ENCODE peak calls at places on chromosomes 16 and 17, in ten cellular contexts. One of them, this sample, is unnamed.

GRCh38 chr16:11783319-11784047 is 13.6 kb downstream of the ZC3H7A start:
- DNase-seq in body of pancreas: no peak
- DNase-seq in trophoblast cell: peak
- DNase-seq in psoas muscle: no peak
- DNase-seq in GM23248: peak
- DNase-seq in OCI-LY7: peak
- DNase-seq in cardiac fibroblast: peak
- DNase-seq in esophagus squamous epithelium: no peak
- DNase-seq in K562: peak
- DNase-seq in Panc1: no peak
- DNase-seq in this sample: no peak

GRCh38 chr17:282000-282911 is 70.4 kb downstream of the RPH3AL start:
- DNase-seq in body of pancreas: peak
- DNase-seq in trophoblast cell: no peak
- DNase-seq in psoas muscle: no peak
- DNase-seq in GM23248: no peak
- DNase-seq in OCI-LY7: no peak
- DNase-seq in cardiac fibroblast: no peak
- DNase-seq in esophagus squamous epithelium: no peak
- DNase-seq in K562: no peak
- DNase-seq in Panc1: no peak
- DNase-seq in this sample: no peak

GRCh38 chr17:39175695-39176093 is 9.7 kb upstream of the ARL5C start:
- DNase-seq in body of pancreas: no peak
- DNase-seq in trophoblast cell: no peak
- DNase-seq in psoas muscle: peak
- DNase-seq in GM23248: peak
- DNase-seq in OCI-LY7: no peak
- DNase-seq in cardiac fibroblast: no peak
- DNase-seq in esophagus squamous epithelium: no peak
- DNase-seq in K562: peak
- DNase-seq in Panc1: no peak
- DNase-seq in this sample: peak

GRCh38 chr17:69431835-69432234 is 17.3 kb downstream of the MAP2K6 start:
- DNase-seq in body of pancreas: no peak
- DNase-seq in trophoblast cell: no peak
- DNase-seq in psoas muscle: no peak
- DNase-seq in GM23248: no peak
- DNase-seq in OCI-LY7: no peak
- DNase-seq in cardiac fibroblast: no peak
- DNase-seq in esophagus squamous epithelium: no peak
- DNase-seq in K562: no peak
- DNase-seq in Panc1: no peak
- DNase-seq in this sample: no peak

GRCh38 chr17:81111066-81111465 is 54.2 kb upstream of the PVALEF start:
- DNase-seq in body of pancreas: no peak
- DNase-seq in trophoblast cell: no peak
- DNase-seq in psoas muscle: no peak
- DNase-seq in GM23248: no peak
- DNase-seq in OCI-LY7: no peak
- DNase-seq in cardiac fibroblast: no peak
- DNase-seq in esophagus squamous epithelium: no peak
- DNase-seq in K562: no peak
- DNase-seq in Panc1: no peak
- DNase-seq in this sample: no peak

GRCh38 chr17:75031972-75032895 is 14.5 kb downstream of the ATP5PD start:
- DNase-seq in body of pancreas: peak
- DNase-seq in trophoblast cell: peak
- DNase-seq in psoas muscle: peak
- DNase-seq in GM23248: peak
- DNase-seq in OCI-LY7: no peak
- DNase-seq in cardiac fibroblast: peak
- DNase-seq in esophagus squamous epithelium: peak
- DNase-seq in K562: peak
- DNase-seq in Panc1: peak
- DNase-seq in this sample: peak

GRCh38 chr17:81000089-81000630 is 8.5 kb downstream of the CHMP6 start:
- DNase-seq in body of pancreas: no peak
- DNase-seq in trophoblast cell: no peak
- DNase-seq in psoas muscle: no peak
- DNase-seq in GM23248: no peak
- DNase-seq in OCI-LY7: no peak
- DNase-seq in cardiac fibroblast: no peak
- DNase-seq in esophagus squamous epithelium: no peak
- DNase-seq in K562: no peak
- DNase-seq in Panc1: no peak
- DNase-seq in this sample: no peak

GRCh38 chr17:78838574-78839005 is 2.0 kb downstream of the USP36 start:
- DNase-seq in body of pancreas: peak
- DNase-seq in trophoblast cell: no peak
- DNase-seq in psoas muscle: no peak
- DNase-seq in GM23248: no peak
- DNase-seq in OCI-LY7: no peak
- DNase-seq in cardiac fibroblast: no peak
- DNase-seq in esophagus squamous epithelium: no peak
- DNase-seq in K562: peak
- DNase-seq in Panc1: no peak
- DNase-seq in this sample: no peak

GRCh38 chr17:70029019-70029767 is 45.8 kb upstream of the KCNJ16 start:
- DNase-seq in body of pancreas: no peak
- DNase-seq in trophoblast cell: no peak
- DNase-seq in psoas muscle: no peak
- DNase-seq in GM23248: no peak
- DNase-seq in OCI-LY7: no peak
- DNase-seq in cardiac fibroblast: no peak
- DNase-seq in esophagus squamous epithelium: no peak
- DNase-seq in K562: no peak
- DNase-seq in Panc1: no peak
- DNase-seq in this sample: no peak

GRCh38 chr16:17635183-17635582 is 164.4 kb upstream of the XYLT1 start:
- DNase-seq in body of pancreas: no peak
- DNase-seq in trophoblast cell: peak
- DNase-seq in psoas muscle: no peak
- DNase-seq in GM23248: no peak
- DNase-seq in OCI-LY7: no peak
- DNase-seq in cardiac fibroblast: no peak
- DNase-seq in esophagus squamous epithelium: no peak
- DNase-seq in K562: no peak
- DNase-seq in Panc1: no peak
- DNase-seq in this sample: no peak

GRCh38 chr17:45404870-45405249 is 27.8 kb downstream of the ARHGAP27 start:
- DNase-seq in body of pancreas: no peak
- DNase-seq in trophoblast cell: no peak
- DNase-seq in psoas muscle: no peak
- DNase-seq in GM23248: no peak
- DNase-seq in OCI-LY7: no peak
- DNase-seq in cardiac fibroblast: no peak
- DNase-seq in esophagus squamous epithelium: no peak
- DNase-seq in K562: no peak
- DNase-seq in Panc1: no peak
- DNase-seq in this sample: no peak
- H3K4me3 ChIP-seq in body of pancreas: no peak
- H3K4me3 ChIP-seq in trophoblast cell: no peak
- H3K4me3 ChIP-seq in psoas muscle: no peak
- H3K4me3 ChIP-seq in GM23248: no peak
- H3K4me3 ChIP-seq in OCI-LY7: no peak
- H3K4me3 ChIP-seq in cardiac fibroblast: no peak
- H3K4me3 ChIP-seq in esophagus squamous epithelium: no peak
- H3K4me3 ChIP-seq in K562: no peak
- H3K4me3 ChIP-seq in Panc1: no peak
- H3K4me3 ChIP-seq in this sample: no peak

DNA sequence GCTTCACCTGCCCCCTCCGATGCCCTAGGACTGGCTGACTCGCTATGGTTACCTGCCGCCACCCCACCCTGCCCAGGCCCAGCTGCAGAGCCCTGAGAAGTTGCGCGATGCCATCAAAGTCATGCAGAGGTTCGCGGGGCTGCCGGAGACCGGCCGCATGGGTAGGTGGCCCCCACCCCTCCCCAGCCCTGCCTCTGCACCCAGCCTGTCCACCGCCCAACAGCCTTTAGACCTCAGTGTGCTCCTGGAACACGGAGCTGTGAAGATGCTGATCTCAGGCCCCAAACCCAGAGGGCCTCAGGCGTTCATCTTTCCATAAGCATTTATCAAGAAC is 993 bp downstream of the MMP25 start:
- DNase-seq in body of pancreas: no peak
- DNase-seq in trophoblast cell: no peak
- DNase-seq in psoas muscle: no peak
- DNase-seq in GM23248: no peak
- DNase-seq in OCI-LY7: no peak
- DNase-seq in cardiac fibroblast: no peak
- DNase-seq in esophagus squamous epithelium: no peak
- DNase-seq in K562: no peak
- DNase-seq in Panc1: no peak
- DNase-seq in this sample: no peak
- H3K4me3 ChIP-seq in body of pancreas: no peak
- H3K4me3 ChIP-seq in trophoblast cell: no peak
- H3K4me3 ChIP-seq in psoas muscle: peak
- H3K4me3 ChIP-seq in GM23248: no peak
- H3K4me3 ChIP-seq in OCI-LY7: no peak
- H3K4me3 ChIP-seq in cardiac fibroblast: no peak
- H3K4me3 ChIP-seq in esophagus squamous epithelium: no peak
- H3K4me3 ChIP-seq in K562: no peak
- H3K4me3 ChIP-seq in Panc1: no peak
- H3K4me3 ChIP-seq in this sample: no peak

DNA sequence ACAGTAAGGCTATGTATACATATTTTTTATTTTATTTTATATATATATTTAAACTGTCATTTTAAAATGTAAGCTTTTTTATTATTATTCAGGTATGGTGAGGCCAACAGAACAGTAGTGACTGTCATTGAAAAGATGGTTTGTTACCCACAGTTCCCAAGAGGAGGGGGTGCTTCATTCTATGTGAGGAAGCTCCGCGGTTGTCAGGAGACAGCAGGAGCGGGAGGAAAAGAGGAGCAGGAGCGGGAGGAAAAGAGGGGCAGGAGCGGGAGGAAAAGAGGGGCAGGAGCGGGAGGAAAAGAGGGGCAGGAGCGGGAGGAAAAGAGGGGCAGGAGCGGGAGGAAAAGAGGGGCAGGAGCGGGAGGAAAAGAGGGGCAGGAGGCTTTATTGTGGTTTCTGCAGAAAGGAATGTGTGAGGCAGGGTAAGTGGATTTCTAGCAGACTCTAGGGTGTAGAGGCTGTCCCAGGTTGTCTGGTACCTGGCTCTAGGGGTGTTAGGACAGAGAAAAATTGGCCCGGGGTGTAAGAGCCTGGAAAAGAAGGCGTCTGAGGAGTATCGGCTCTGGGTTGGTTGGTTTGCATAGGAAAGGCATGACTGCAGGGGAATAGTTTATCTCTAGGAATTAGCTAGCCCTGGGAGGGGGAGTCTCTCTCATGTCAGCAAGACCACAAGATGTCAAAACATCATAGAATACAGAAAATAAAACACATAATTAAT is 64.0 kb downstream of the GP2 start:
- DNase-seq in body of pancreas: no peak
- DNase-seq in trophoblast cell: no peak
- DNase-seq in psoas muscle: no peak
- DNase-seq in GM23248: no peak
- DNase-seq in OCI-LY7: no peak
- DNase-seq in cardiac fibroblast: no peak
- DNase-seq in esophagus squamous epithelium: no peak
- DNase-seq in K562: no peak
- DNase-seq in Panc1: no peak
- DNase-seq in this sample: no peak
- H3K4me3 ChIP-seq in body of pancreas: no peak
- H3K4me3 ChIP-seq in trophoblast cell: no peak
- H3K4me3 ChIP-seq in psoas muscle: no peak
- H3K4me3 ChIP-seq in GM23248: no peak
- H3K4me3 ChIP-seq in OCI-LY7: no peak
- H3K4me3 ChIP-seq in cardiac fibroblast: no peak
- H3K4me3 ChIP-seq in esophagus squamous epithelium: no peak
- H3K4me3 ChIP-seq in K562: no peak
- H3K4me3 ChIP-seq in Panc1: no peak
- H3K4me3 ChIP-seq in this sample: no peak

GRCh38 chr16:2755158-2755557 is 2.7 kb downstream of the SRRM2 start:
- DNase-seq in body of pancreas: no peak
- DNase-seq in trophoblast cell: no peak
- DNase-seq in psoas muscle: no peak
- DNase-seq in GM23248: no peak
- DNase-seq in OCI-LY7: no peak
- DNase-seq in cardiac fibroblast: no peak
- DNase-seq in esophagus squamous epithelium: no peak
- DNase-seq in K562: no peak
- DNase-seq in Panc1: no peak
- DNase-seq in this sample: no peak
- H3K4me3 ChIP-seq in body of pancreas: no peak
- H3K4me3 ChIP-seq in trophoblast cell: no peak
- H3K4me3 ChIP-seq in psoas muscle: peak
- H3K4me3 ChIP-seq in GM23248: peak
- H3K4me3 ChIP-seq in OCI-LY7: peak
- H3K4me3 ChIP-seq in cardiac fibroblast: no peak
- H3K4me3 ChIP-seq in esophagus squamous epithelium: peak
- H3K4me3 ChIP-seq in K562: peak
- H3K4me3 ChIP-seq in Panc1: peak
- H3K4me3 ChIP-seq in this sample: peak